ENCODE peak calls at places on chromosome 5, in ten cellular contexts. M is Caki2; P is trophoblast cell; S is lower leg skin; E is GM06990; Q is GF-D8; X is DMS153; A is EL; V is AG09319; H is stimulated activated CD4-positive, alpha-beta T cell treated with anti-CD3 and anti-CD28 coated beads, Interleukin-2, amount 100 ng/mL, for 48 hours. J is an unnamed sample.

GRCh38 chr5:65928341-65928752 is 2.0 kb downstream of the ERBIN start:
- DNase-seq in M (no peak), P (no peak), S (no peak), E (no peak), Q (no peak), X (no peak), A (no peak), V (no peak), H (no peak), J (no peak)

GRCh38 chr5:132825824-132826391 is 4.5 kb downstream of the SHROOM1 start:
- DNase-seq in M (no peak), P (no peak), S (no peak), E (no peak), Q (no peak), X (no peak), A (no peak), V (no peak), H (no peak), J (no peak)

GRCh38 chr5:140175367-140176027 is 509 bp downstream of the CYSTM1 start:
- DNase-seq in M (no peak), P (peak; percentile 64), S (peak; percentile 96), E (peak; percentile 80), Q (no peak), X (no peak), A (peak; percentile 73), V (no peak), H (peak; percentile 57), J (peak; percentile 64)

GRCh38 chr5:42461033-42461432 is 37.8 kb downstream of the GHR start:
- DNase-seq in M (no peak), P (no peak), S (no peak), E (no peak), Q (no peak), X (no peak), A (no peak), V (no peak), H (no peak), J (no peak)

GRCh38 chr5:142915840-142916424 is 145.8 kb downstream of the ARHGAP26 start:
- DNase-seq in M (peak; percentile 23), P (peak; percentile 69), S (no peak), E (peak; percentile 22), Q (no peak), X (no peak), A (peak; percentile 28), V (no peak), H (no peak), J (peak; percentile 18)

GRCh38 chr5:152505442-152506042 is 100.5 kb upstream of the NMUR2 start:
- DNase-seq in M (peak; percentile 61), P (peak; percentile 78), S (no peak), E (no peak), Q (no peak), X (peak; percentile 12), A (peak; percentile 52), V (no peak), H (peak; percentile 34), J (no peak)

GRCh38 chr5:168585119-168585912 is 6.1 kb upstream of the PANK3 start:
- DNase-seq in M (no peak), P (no peak), S (no peak), E (no peak), Q (no peak), X (no peak), A (no peak), V (no peak), H (no peak), J (no peak)

GRCh38 chr5:32304622-32305021 is 8.1 kb downstream of the MTMR12 start:
- DNase-seq in M (no peak), P (no peak), S (no peak), E (no peak), Q (peak; percentile 53), X (no peak), A (no peak), V (no peak), H (no peak), J (no peak)

GRCh38 chr5:33321026-33321425 is 119.7 kb upstream of the TARS1 start:
- DNase-seq in M (no peak), P (peak; percentile 85), S (no peak), E (no peak), Q (no peak), X (no peak), A (peak; percentile 97), V (peak; percentile 96), H (no peak), J (no peak)

GRCh38 chr5:160496784-160497183 is 75.1 kb downstream of the PTTG1 start:
- DNase-seq in M (no peak), P (no peak), S (no peak), E (no peak), Q (no peak), X (no peak), A (peak; percentile 68), V (no peak), H (no peak), J (no peak)

GRCh38 chr5:135641329-135642178 is 62.8 kb upstream of the CXCL14 start:
- DNase-seq in M (no peak), P (peak; percentile 79), S (peak; percentile 15), E (no peak), Q (no peak), X (no peak), A (no peak), V (no peak), H (no peak), J (no peak)

GRCh38 chr5:14665949-14666741 is 1.6 kb downstream of the OTULIN start:
- DNase-seq in M (peak; percentile 31), P (peak; percentile 31), S (no peak), E (peak; percentile 56), Q (peak; percentile 4), X (no peak), A (peak; percentile 45), V (no peak), H (peak; percentile 45), J (no peak)

GRCh38 chr5:38719916-38720315 is 125.9 kb upstream of the OSMR start:
- DNase-seq in M (peak; percentile 23), P (peak; percentile 79), S (no peak), E (no peak), Q (no peak), X (no peak), A (peak; percentile 85), V (peak; percentile 49), H (no peak), J (no peak)

GRCh38 chr5:157460921-157461792 is 1.1 kb downstream of the NIPAL4 start:
- DNase-seq in M (no peak), P (no peak), S (no peak), E (no peak), Q (no peak), X (no peak), A (no peak), V (no peak), H (no peak), J (no peak)

GRCh38 chr5:19928556-19929421 is 59.2 kb downstream of the CDH18 start:
- DNase-seq in M (peak; percentile 71), P (peak; percentile 43), S (no peak), E (no peak), Q (no peak), X (peak; percentile 70), A (peak; percentile 87), V (peak; percentile 40), H (no peak), J (no peak)

GRCh38 chr5:168676499-168676898 is 97.3 kb upstream of the PANK3 start:
- DNase-seq in M (no peak), P (no peak), S (no peak), E (no peak), Q (no peak), X (no peak), A (no peak), V (no peak), H (no peak), J (no peak)

GRCh38 chr5:168288349-168289245 is 2.8 kb upstream of the WWC1 start:
- DNase-seq in M (peak; percentile 98), P (peak; percentile 97), S (no peak), E (no peak), Q (no peak), X (no peak), A (no peak), V (no peak), H (no peak), J (no peak)

GRCh38 chr5:147234825-147235635 is at the start of gene STK32A:
- DNase-seq in M (peak; percentile 39), P (no peak), S (peak; percentile 86), E (no peak), Q (no peak), X (peak; percentile 41), A (peak; percentile 3), V (no peak), H (no peak), J (no peak)

GRCh38 chr5:140808889-140809291 is 2.0 kb downstream of the PCDHA4 start:
- DNase-seq in M (no peak), P (no peak), S (no peak), E (no peak), Q (no peak), X (no peak), A (no peak), V (no peak), H (no peak), J (no peak)

GRCh38 chr5:139812323-139812722 is 16.7 kb downstream of the PSD2 start:
- DNase-seq in M (no peak), P (no peak), S (no peak), E (no peak), Q (no peak), X (no peak), A (no peak), V (no peak), H (no peak), J (no peak)

GRCh38 chr5:14685757-14686156 is 21.2 kb downstream of the OTULIN start:
- DNase-seq in M (peak; percentile 22), P (peak; percentile 71), S (no peak), E (peak; percentile 70), Q (no peak), X (peak; percentile 60), A (peak; percentile 62), V (no peak), H (no peak), J (no peak)

GRCh38 chr5:175378444-175379028 is 65.4 kb downstream of the DRD1 start:
- DNase-seq in M (peak; percentile 99), P (no peak), S (no peak), E (no peak), Q (no peak), X (peak; percentile 74), A (peak; percentile 76), V (no peak), H (no peak), J (no peak)

GRCh38 chr5:104213216-104213615 is 650.6 kb upstream of the NUDT12 start:
- DNase-seq in M (no peak), P (no peak), S (no peak), E (no peak), Q (no peak), X (no peak), A (no peak), V (no peak), H (no peak), J (no peak)

GRCh38 chr5:11524188-11524587 is 380.1 kb downstream of the CTNND2 start:
- DNase-seq in M (no peak), P (peak; percentile 45), S (no peak), E (no peak), Q (no peak), X (no peak), A (no peak), V (no peak), H (no peak), J (no peak)

J was measured in GM12891.